ENCODE peak calls at places on chromosome 12, in six cellular contexts. H is NT2/D1, M is nephron progenitor cell, C is Caco-2, S is NCI-H460, E is activated gamma-delta T cell. G is an unnamed sample.

GRCh38 chr12:49825360-49825970 is 2.7 kb downstream of the NCKAP5L start:
- DNase-seq in C (no peak), E (no peak), M (no peak), H (no peak), S (no peak), G (no peak)

GRCh38 chr12:109617496-109617895 is 43.9 kb downstream of the MVK start:
- DNase-seq in C (no peak), H (no peak), S (no peak), E (no peak), M (no peak), G (no peak)

GRCh38 chr12:123907726-123908476 is 64.7 kb downstream of the CCDC92 start:
- DNase-seq in H (no peak), C (no peak), M (peak), E (no peak), S (no peak), G (no peak)

GRCh38 chr12:38689704-38690103 is 215.7 kb downstream of the CPNE8 start:
- DNase-seq in E (no peak), C (no peak), S (no peak), H (no peak), M (no peak), G (no peak)

GRCh38 chr12:6230321-6231110 is 30.3 kb downstream of the CD9 start:
- DNase-seq in S (no peak), E (peak), C (no peak), H (no peak), M (no peak), G (no peak)

GRCh38 chr12:132355742-132356681 is 26.6 kb upstream of the GALNT9 start:
- DNase-seq in E (no peak), H (no peak), C (no peak), S (no peak), M (no peak), G (no peak)

GRCh38 chr12:84502907-84503787 is 409.5 kb downstream of the SLC6A15 start:
- DNase-seq in H (peak), C (peak), M (peak), S (peak), E (no peak), G (no peak)

GRCh38 chr12:13116259-13116658 is 12.8 kb upstream of the GSG1 start:
- DNase-seq in S (no peak), H (no peak), M (no peak), C (no peak), E (no peak), G (no peak)

GRCh38 chr12:80031229-80031628 is 68.1 kb upstream of the OTOGL start:
- DNase-seq in S (no peak), E (no peak), H (no peak), M (no peak), C (no peak), G (no peak)

GRCh38 chr12:112347521-112347920 is 34.7 kb downstream of the HECTD4 start:
- DNase-seq in M (no peak), C (no peak), H (no peak), E (no peak), S (no peak), G (no peak)

GRCh38 chr12:113086249-113087164 is 30.0 kb downstream of the DTX1 start:
- DNase-seq in H (no peak), M (no peak), C (no peak), S (no peak), E (no peak), G (no peak)

GRCh38 chr12:19959353-19959752 is 409.0 kb upstream of the PDE3A start:
- DNase-seq in S (no peak), C (no peak), M (no peak), E (no peak), H (no peak), G (no peak)

GRCh38 chr12:75750950-75751349 is 239.5 kb upstream of the KRR1 start:
- DNase-seq in C (no peak), S (no peak), M (no peak), E (no peak), H (no peak), G (no peak)

GRCh38 chr12:12210983-12211382 is 55.9 kb downstream of the LRP6 start:
- DNase-seq in E (no peak), H (no peak), C (no peak), M (no peak), S (no peak), G (no peak)

GRCh38 chr12:126588586-126589249 is 1523.5 kb downstream of the AACS start:
- DNase-seq in E (no peak), M (no peak), H (no peak), S (no peak), C (no peak), G (peak)

GRCh38 chr12:69908208-69908607 is 83.2 kb downstream of the MYRFL start:
- DNase-seq in H (no peak), E (no peak), C (no peak), S (no peak), M (no peak), G (no peak)

GRCh38 chr12:64890873-64891468 is 66.5 kb downstream of the TBC1D30 start:
- DNase-seq in H (peak), M (peak), C (peak), S (peak), E (no peak), G (peak)

GRCh38 chr12:104761091-104761490 is 197.0 kb downstream of the SLC41A2 start:
- DNase-seq in S (no peak), E (no peak), M (no peak), C (no peak), H (no peak), G (no peak)

G was measured in PC-9.